ENCODE peak calls at places on chromosome X, in eight cellular contexts. G, L, U, P, E, X, Y and S are unnamed samples.

GRCh38 chrX:1427756-1428155 is 25.0 kb downstream of the ASMTL start:
- DNase-seq in U (no peak), X (peak), P (no peak), E (no peak), G (no peak), L (no peak), Y (no peak), S (no peak)

GRCh38 chrX:78532363-78532762 is 126.8 kb downstream of the RTL3 start:
- DNase-seq in G (no peak), Y (no peak), X (no peak), P (no peak), U (no peak), L (no peak), E (no peak), S (no peak)

GRCh38 chrX:40406330-40406859 is 174.4 kb upstream of the ATP6AP2 start:
- DNase-seq in Y (peak), P (no peak), E (no peak), X (no peak), G (no peak), U (no peak), L (peak), S (no peak)

GRCh38 chrX:13463608-13464007 is 105.8 kb upstream of the EGFL6 start:
- DNase-seq in P (no peak), L (no peak), U (no peak), G (no peak), Y (peak), E (peak), X (no peak), S (no peak)

GRCh38 chrX:63128509-63128908 is 222.6 kb downstream of the SPIN4 start:
- DNase-seq in E (no peak), X (peak), L (peak), P (peak), Y (peak), G (no peak), U (no peak), S (no peak)

GRCh38 chrX:68995780-68996551 is 167.1 kb downstream of the EFNB1 start:
- DNase-seq in P (peak), X (no peak), E (peak), G (no peak), U (no peak), L (no peak), Y (no peak), S (no peak)

GRCh38 chrX:145825896-145826295 is 8.3 kb downstream of the SLITRK2 start:
- DNase-seq in P (peak), E (no peak), Y (peak), U (no peak), X (peak), G (no peak), L (peak), S (no peak)

GRCh38 chrX:117543885-117544284 is 572.7 kb downstream of the KLHL13 start:
- DNase-seq in G (no peak), P (no peak), U (no peak), L (no peak), X (no peak), Y (no peak), E (no peak), S (peak)

DNA sequence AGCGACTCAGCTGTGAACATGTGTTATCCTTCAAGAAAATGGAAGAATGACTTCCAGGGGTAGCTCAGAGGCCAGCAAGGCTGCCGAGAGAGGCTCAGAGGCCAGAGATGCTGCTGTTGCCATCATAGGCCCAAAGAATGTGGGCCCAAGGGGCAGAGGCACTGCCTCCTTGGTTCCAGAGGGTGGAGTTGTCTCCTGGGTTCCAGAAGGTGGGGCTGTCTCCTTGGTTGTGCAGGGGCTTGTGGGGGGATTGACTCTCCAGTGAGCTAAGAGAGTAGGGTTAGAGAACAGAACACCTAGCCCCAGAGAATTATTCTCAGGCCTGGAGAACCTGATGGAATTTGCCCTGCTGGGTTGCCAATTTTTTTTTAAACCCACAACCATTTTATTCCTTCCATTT is 62.6 kb downstream of the DGKK start:
- DNase-seq in E (no peak), U (no peak), G (no peak), Y (no peak), X (no peak), P (no peak), L (no peak), S (no peak)
- TF ChIP-seq CTCF in E (no peak), U (no peak), G (no peak), Y (no peak), X (no peak), P (no peak), L (no peak), S (no peak)

GRCh38 chrX:2889045-2889605 is 40.0 kb downstream of the ARSD start:
- DNase-seq in E (no peak), P (no peak), G (no peak), X (no peak), U (no peak), L (no peak), Y (peak), S (no peak)
- H3K4me3 ChIP-seq in E (peak), P (peak), G (no peak), X (peak), U (no peak), L (peak), Y (peak), S (no peak)

DNA sequence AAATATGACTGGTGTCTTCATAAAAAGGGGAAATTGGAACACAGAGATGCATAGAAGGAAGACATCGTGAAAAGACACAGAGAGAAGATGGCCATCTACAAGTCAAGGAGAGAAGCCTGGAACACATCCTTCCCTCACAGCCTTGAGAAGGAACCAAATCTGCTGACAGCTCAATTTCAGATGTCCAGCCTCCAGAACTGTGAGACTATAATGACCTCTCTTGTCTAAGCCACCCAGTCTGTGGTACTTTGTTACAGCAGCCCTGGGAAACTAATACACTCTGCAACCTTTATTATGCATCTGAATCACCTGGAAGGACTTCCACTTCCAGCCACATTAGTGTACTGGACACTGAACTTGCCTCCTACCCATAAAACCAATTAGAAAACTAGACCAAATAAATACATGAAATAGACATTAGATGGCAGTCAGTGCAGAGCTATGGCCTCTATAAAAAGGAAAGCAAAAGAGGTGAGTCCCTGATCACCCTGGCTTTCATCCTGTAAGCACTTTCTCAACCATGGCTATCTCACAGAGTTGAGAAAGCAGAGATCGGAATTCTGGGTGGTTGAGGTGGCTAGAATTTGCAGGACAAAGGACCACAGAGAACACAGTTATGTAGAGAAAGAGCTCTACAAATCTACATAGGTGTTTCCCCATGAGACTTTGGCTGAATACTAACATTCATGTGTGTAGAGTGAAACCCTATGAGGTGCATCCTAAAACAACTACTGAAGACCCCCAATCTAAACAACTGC is 25.7 kb downstream of the GAB3 start:
- DNase-seq in X (no peak), G (no peak), Y (peak), L (peak), U (no peak), P (no peak), E (no peak), S (no peak)
- TF ChIP-seq CTCF in X (no peak), G (no peak), Y (no peak), L (no peak), U (no peak), P (no peak), E (no peak), S (no peak)

GRCh38 chrX:111159232-111159631 is 63.2 kb downstream of the PAK3 start:
- DNase-seq in E (no peak), U (no peak), Y (no peak), P (no peak), L (no peak), G (no peak), X (no peak), S (no peak)
- H3K4me3 ChIP-seq in E (no peak), U (no peak), Y (no peak), P (no peak), L (no peak), G (no peak), X (no peak), S (no peak)

GRCh38 chrX:48474581-48474980 is 1.4 kb upstream of the FTSJ1 start:
- DNase-seq in L (no peak), X (no peak), U (no peak), P (no peak), Y (no peak), G (no peak), E (no peak), S (no peak)

GRCh38 chrX:48473718-48473990 is 2.3 kb upstream of the FTSJ1 start:
- DNase-seq in U (no peak), Y (no peak), L (no peak), X (no peak), G (no peak), E (no peak), P (no peak), S (no peak)

GRCh38 chrX:48475295-48475694 is 704 bp upstream of the FTSJ1 start:
- DNase-seq in G (no peak), P (peak), E (no peak), Y (peak), L (no peak), U (no peak), X (no peak), S (no peak)

GRCh38 chrX:48472851-48473717 is 2.9 kb upstream of the FTSJ1 start:
- DNase-seq in E (no peak), U (no peak), X (no peak), Y (no peak), L (no peak), P (peak), G (no peak), S (no peak)

DNA sequence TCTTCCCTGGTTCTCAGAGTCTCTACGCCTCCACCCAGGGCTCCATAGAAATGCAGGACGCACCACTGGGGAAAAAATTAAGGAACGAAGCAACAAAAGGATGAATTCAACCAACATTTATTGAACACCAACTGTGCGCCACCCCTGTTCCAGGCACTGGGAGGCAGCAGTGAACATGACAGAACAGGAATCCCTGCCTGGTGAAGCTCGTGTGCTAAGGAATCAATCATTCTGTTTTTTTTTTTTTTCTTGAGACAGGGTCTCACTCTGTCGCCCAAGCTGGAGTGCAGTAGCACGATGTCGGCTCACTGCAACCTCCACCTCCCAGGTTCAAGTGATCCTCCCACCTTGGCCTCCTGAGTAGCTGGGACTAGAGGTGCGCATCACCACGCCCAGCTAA is 1.9 kb upstream of the FTSJ1 start:
- DNase-seq in P (no peak), E (no peak), Y (peak), G (no peak), X (peak), U (no peak), L (peak), S (no peak)
- TF ChIP-seq CTCF in P (no peak), E (no peak), Y (peak), G (no peak), X (no peak), U (no peak), L (peak), S (peak)

GRCh38 chrX:73852022-73852421 is 289.0 kb downstream of the CHIC1 start:
- DNase-seq in P (no peak), E (no peak), X (no peak), U (no peak), G (no peak), L (no peak), Y (no peak), S (no peak)
- H3K4me3 ChIP-seq in P (no peak), E (no peak), X (peak), U (peak), G (peak), L (no peak), Y (no peak), S (no peak)

GRCh38 chrX:80648023-80648422 is 161.7 kb downstream of the BRWD3 start:
- DNase-seq in G (no peak), P (no peak), X (no peak), Y (peak), E (no peak), U (no peak), L (peak), S (no peak)
- TF ChIP-seq CTCF in G (no peak), P (no peak), X (peak), Y (peak), E (no peak), U (peak), L (peak), S (peak)

DNA sequence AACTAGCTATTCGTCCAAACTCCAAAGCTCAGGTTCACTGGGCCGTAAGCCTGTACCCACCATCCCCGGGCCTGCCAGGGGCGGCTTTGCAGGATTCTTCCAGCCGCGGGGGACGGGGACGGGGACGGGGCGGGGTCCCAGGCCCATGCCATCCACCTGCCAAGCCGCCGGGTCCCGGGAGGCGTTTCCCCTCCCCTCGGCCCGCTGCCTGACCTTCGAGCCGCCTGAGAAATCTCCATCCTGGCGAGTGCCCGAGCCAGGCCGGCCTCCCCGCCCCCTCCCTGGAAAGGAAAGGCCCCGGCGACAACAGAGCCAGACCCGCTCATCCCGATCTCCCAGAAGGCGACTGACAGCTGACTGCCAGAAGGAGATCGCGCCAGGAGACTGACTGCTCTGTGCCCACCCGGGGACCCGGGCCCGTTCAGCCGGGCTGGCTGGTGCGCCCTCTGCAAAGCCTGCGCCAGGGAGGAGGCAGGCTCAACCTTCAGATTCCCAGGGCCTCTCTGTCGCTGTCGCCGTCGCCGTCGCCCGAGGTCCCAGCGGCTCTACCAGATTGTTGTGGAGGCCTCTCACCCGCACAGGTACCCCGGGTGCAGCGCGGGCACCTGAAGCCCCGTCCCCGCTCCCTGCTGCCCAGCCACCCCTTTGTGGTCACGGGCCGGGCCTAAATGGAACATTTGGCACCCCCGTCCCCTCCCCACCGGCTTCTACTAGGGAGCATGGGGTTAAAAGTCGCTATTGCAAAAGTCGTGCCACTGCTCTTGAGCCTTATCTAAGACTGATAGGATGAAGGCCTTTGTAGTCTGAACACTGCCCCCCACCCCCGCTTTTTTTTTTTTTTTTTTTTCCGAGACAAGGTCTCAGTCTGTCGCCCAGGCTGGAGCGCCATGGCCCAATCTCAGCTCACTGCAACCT is at the start of gene RGN:
- DNase-seq in G (no peak), E (peak), X (no peak), Y (no peak), U (no peak), L (no peak), P (peak), S (no peak)
- H3K4me3 ChIP-seq in G (peak), E (peak), X (peak), Y (no peak), U (peak), L (no peak), P (peak), S (no peak)

GRCh38 chrX:49101629-49101984 is 21.9 kb upstream of the WDR45 start:
- DNase-seq in E (no peak), U (no peak), P (no peak), L (no peak), G (no peak), Y (no peak), X (no peak), S (no peak)
- TF ChIP-seq CTCF in E (no peak), U (peak), P (no peak), L (no peak), G (no peak), Y (no peak), X (no peak), S (no peak)

GRCh38 chrX:15376956-15377355 is 7.3 kb downstream of the VEGFD start:
- DNase-seq in U (no peak), L (no peak), P (no peak), X (no peak), Y (no peak), E (no peak), G (no peak), S (no peak)

GRCh38 chrX:15384304-15384703 is at the start of gene VEGFD:
- DNase-seq in G (no peak), L (no peak), U (peak), Y (no peak), E (no peak), P (no peak), X (no peak), S (no peak)

DNA sequence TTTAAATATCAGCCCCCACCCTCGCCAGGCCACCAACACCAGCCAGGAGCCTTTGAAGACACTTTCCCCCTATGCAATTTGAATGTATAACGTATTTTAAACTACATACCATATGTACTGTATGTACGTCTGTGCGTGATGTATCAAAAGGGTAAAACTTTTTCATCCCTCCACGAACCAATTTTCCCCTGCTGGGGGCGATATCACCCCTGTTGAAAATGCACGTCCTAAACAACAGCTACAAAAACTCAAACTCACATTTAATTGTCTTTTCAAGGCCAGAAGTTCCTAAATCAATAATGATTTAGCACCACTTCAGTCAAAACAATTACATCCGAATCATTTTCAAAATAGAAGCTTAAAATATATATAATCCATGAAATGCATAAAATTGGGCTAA is 1.4 kb downstream of the VEGFD start:
- DNase-seq in L (no peak), X (no peak), G (no peak), P (no peak), E (no peak), Y (peak), U (no peak), S (no peak)
- H3K4me3 ChIP-seq in L (no peak), X (no peak), G (no peak), P (no peak), E (peak), Y (no peak), U (no peak), S (no peak)